ENCODE peak calls at places on chromosomes 11 and 22, in five cellular contexts. J is K562, S is HepG2, A is SK-N-SH, Y is GM12878. T is an unnamed sample.
A peak's percentile ranks its signal among the peaks of the same experiment; 100 is the strongest.

GRCh38 chr22:38882972-38883622 is 11.1 kb upstream of the CBX6 start:
- DNase-seq in S (no peak), A (no peak), J (no peak), Y (no peak), T (no peak)

GRCh38 chr11:60872952-60873524 is 5.7 kb downstream of the ZP1 start:
- DNase-seq in S (peak; percentile 34), Y (no peak), A (peak; percentile 8), J (no peak), T (no peak)

GRCh38 chr11:15911377-15912044 is 444.8 kb downstream of the SOX6 start:
- DNase-seq in J (no peak), S (no peak), A (no peak), Y (no peak), T (no peak)

GRCh38 chr11:120255519-120255866 is 15.6 kb downstream of the POU2F3 start:
- DNase-seq in A (no peak), S (no peak), J (no peak), Y (no peak), T (no peak)

GRCh38 chr11:115272925-115273324 is 231.3 kb downstream of the CADM1 start:
- DNase-seq in S (no peak), A (no peak), Y (no peak), J (peak; percentile 5), T (no peak)

GRCh38 chr11:84396521-84396920 is 1110.4 kb upstream of the CCDC90B start:
- DNase-seq in S (no peak), A (no peak), Y (no peak), J (no peak), T (no peak)

GRCh38 chr11:40537734-40538133 is 921.7 kb downstream of the LRRC4C start:
- DNase-seq in A (no peak), J (no peak), S (no peak), Y (no peak), T (no peak)

GRCh38 chr11:106409681-106410080 is 332.2 kb downstream of the AASDHPPT start:
- DNase-seq in S (no peak), Y (no peak), J (no peak), A (no peak), T (no peak)

GRCh38 chr22:24894998-24895397 is 51.5 kb downstream of the LHFPL7 start:
- DNase-seq in S (peak; percentile 61), A (peak; percentile 85), Y (no peak), J (no peak), T (peak; percentile 18)

GRCh38 chr11:68300076-68300830 is 12.1 kb upstream of the LRP5 start:
- DNase-seq in A (no peak), Y (no peak), J (peak; percentile 7), S (no peak), T (no peak)

GRCh38 chr11:6319879-6320410 is 356 bp downstream of the CAVIN3 start:
- DNase-seq in A (peak; percentile 35), Y (no peak), S (no peak), J (peak; percentile 52), T (peak; percentile 76)

GRCh38 chr11:3836903-3837302 is 3.9 kb downstream of the RHOG start:
- DNase-seq in S (no peak), J (peak; percentile 39), A (no peak), Y (no peak), T (no peak)

GRCh38 chr22:36610567-36610966 is 81.6 kb upstream of the EIF3D start:
- DNase-seq in J (no peak), Y (no peak), A (no peak), S (no peak), T (no peak)

GRCh38 chr11:110972640-110973039 is 260.4 kb upstream of the ARHGAP20 start:
- DNase-seq in J (no peak), S (no peak), Y (no peak), A (no peak), T (no peak)

GRCh38 chr22:41216984-41217383 is 11.9 kb downstream of the L3MBTL2 start:
- DNase-seq in S (no peak), J (no peak), A (no peak), Y (no peak), T (no peak)

GRCh38 chr22:47341464-47341863 is 579.0 kb downstream of the TBC1D22A start:
- DNase-seq in A (no peak), J (no peak), S (no peak), Y (no peak), T (no peak)

GRCh38 chr22:43925433-43926348 is 2.1 kb downstream of the PNPLA3 start:
- DNase-seq in S (peak; percentile 95), A (no peak), Y (no peak), J (no peak), T (no peak)

DNA sequence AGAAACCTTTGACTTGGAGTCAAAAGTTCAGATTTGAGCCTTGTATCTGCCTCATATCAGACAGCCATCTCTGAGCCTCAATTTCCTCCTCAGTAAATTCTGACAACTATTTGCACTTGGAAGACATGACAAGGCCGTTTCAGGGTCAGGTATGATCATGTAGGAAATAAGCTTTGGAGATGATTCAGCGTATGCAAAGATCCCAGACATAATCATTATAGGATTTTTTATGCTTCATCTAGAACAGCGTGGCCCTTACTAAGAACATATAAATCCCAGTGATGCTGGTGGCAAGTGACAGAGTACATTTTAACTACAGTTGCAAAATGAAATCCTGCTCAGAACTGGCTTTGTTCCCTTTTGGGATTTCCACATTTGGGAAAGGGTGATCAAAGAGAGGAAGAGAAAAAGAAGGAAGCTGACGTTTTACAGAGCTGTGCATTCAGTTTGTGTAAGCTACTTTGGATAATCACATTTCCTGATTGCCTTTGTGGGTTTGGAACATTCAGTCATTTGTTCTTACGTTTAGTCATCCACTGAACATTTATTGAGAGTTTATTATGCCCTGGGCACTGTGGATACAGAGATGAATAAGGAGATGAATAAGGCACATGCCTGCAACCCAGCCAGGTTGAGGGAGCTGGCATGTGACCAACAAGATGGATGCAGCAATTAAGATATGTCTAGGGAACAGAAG is 81.9 kb upstream of the HEPHL1 start:
- DNase-seq in S (no peak), J (no peak), Y (no peak), A (no peak), T (no peak)
- TF ChIP-seq REST in S (no peak), J (no peak), Y (no peak), A (no peak), T (no peak)

DNA sequence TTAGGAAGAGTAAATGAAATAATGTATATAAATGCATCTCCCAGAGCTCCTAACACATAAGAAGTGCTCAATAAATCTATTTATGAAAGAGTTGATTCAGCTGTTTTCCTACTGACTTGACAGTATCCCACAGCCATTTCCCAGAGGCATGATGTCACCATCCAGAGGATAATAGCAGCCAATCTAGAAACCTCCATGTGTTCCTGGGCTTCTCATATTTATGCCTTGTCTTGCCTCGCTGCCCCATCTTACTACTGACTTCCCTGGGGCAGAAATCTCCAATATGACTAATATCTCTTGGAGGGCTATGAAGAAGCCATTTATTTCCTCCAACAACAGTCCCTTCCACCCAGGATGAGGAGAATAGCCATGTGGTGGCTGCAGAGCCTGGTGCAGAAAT is 115.4 kb upstream of the NAV2 start:
- DNase-seq in Y (no peak), S (no peak), J (no peak), A (peak; percentile 37), T (no peak)
- TF ChIP-seq ZBTB33 in Y (no peak), S (no peak), J (no peak), A (no peak), T (no peak)

GRCh38 chr11:101482556-101483124 is 101.2 kb downstream of the TRPC6 start:
- DNase-seq in S (no peak), Y (no peak), A (no peak), J (no peak), T (no peak)
- TF ChIP-seq REST in S (no peak), Y (no peak), A (no peak), J (no peak), T (no peak)

GRCh38 chr11:12077535-12078280 is 32.7 kb upstream of the MICAL2 start:
- DNase-seq in Y (no peak), A (no peak), J (no peak), S (no peak), T (no peak)

GRCh38 chr11:12076840-12077534 is 33.4 kb upstream of the MICAL2 start:
- DNase-seq in Y (no peak), S (no peak), A (no peak), J (no peak), T (no peak)

GRCh38 chr11:12083380-12083779 is 27.0 kb upstream of the MICAL2 start:
- DNase-seq in A (no peak), Y (no peak), J (peak; percentile 28), S (no peak), T (no peak)

GRCh38 chr11:12075822-12076821 is 34.3 kb upstream of the MICAL2 start:
- DNase-seq in J (no peak), S (no peak), Y (no peak), A (no peak), T (no peak)

GRCh38 chr11:12079726-12080556 is 30.4 kb upstream of the MICAL2 start:
- DNase-seq in Y (no peak), S (peak; percentile 59), J (no peak), A (no peak), T (peak; percentile 79)
- TF ChIP-seq ZBTB33 in Y (no peak), S (no peak), J (no peak), A (peak; percentile 44), T (no peak)